ENCODE peak calls at places on chromosomes 7 and 10, in four cellular contexts. A is SK-MEL-5; F is activated effector memory CD4-positive, alpha-beta T cell treated with anti-CD3 and anti-CD28 coated beads, Interleukin-2, amount 50 U/mL, for 16 hours; C is OCI-M1. W is an unnamed sample.

GRCh38 chr7:139745330-139746143 is 32.3 kb downstream of the HIPK2 start:
- DNase-seq in A (no peak), F (no peak), C (no peak), W (no peak)

GRCh38 chr10:15879058-15879457 is 18.8 kb upstream of the MINDY3 start:
- DNase-seq in F (no peak), C (peak; percentile 83), A (peak; percentile 69), W (peak; percentile 54)

GRCh38 chr10:67836491-67836890 is 1.5 kb downstream of the DNAJC12 start:
- DNase-seq in C (peak; percentile 70), F (no peak), A (peak; percentile 16), W (no peak)

GRCh38 chr7:41047789-41048191 is 655.1 kb downstream of the INHBA start:
- DNase-seq in A (peak; percentile 19), F (no peak), C (no peak), W (no peak)

GRCh38 chr10:13587367-13587766 is 602 bp downstream of the PRPF18 start:
- DNase-seq in A (no peak), C (peak; percentile 50), F (peak; percentile 65), W (no peak)

GRCh38 chr7:7751243-7752092 is 33.1 kb upstream of the RPA3 start:
- DNase-seq in C (no peak), A (no peak), F (no peak), W (no peak)

GRCh38 chr10:786666-787512 is 97.4 kb upstream of the DIP2C start:
- DNase-seq in A (no peak), F (peak; percentile 37), C (no peak), W (no peak)

GRCh38 chr10:44167752-44168151 is 217.1 kb downstream of the CXCL12 start:
- DNase-seq in F (no peak), C (no peak), A (peak; percentile 4), W (no peak)

GRCh38 chr10:61963669-61964058 is 62.2 kb downstream of the ARID5B start:
- DNase-seq in A (no peak), F (no peak), C (no peak), W (no peak)

GRCh38 chr10:22491931-22492615 is 146.8 kb downstream of the SPAG6 start:
- DNase-seq in F (no peak), A (no peak), C (no peak), W (no peak)

GRCh38 chr7:81845628-81846259 is 75.9 kb upstream of the HGF start:
- DNase-seq in C (peak; percentile 25), A (no peak), F (no peak), W (peak; percentile 43)

GRCh38 chr10:88343761-88344484 is 239.2 kb downstream of the RNLS start:
- DNase-seq in F (no peak), C (no peak), A (no peak), W (peak; percentile 42)

GRCh38 chr10:75100764-75101291 is 10.6 kb upstream of the SAMD8 start:
- DNase-seq in F (peak; percentile 49), A (no peak), C (no peak), W (no peak)

GRCh38 chr7:41287559-41288335 is 415.1 kb downstream of the INHBA start:
- DNase-seq in F (no peak), A (no peak), C (no peak), W (no peak)

GRCh38 chr7:134058980-134059379 is 68.2 kb upstream of the LRGUK start:
- DNase-seq in F (no peak), A (no peak), C (no peak), W (no peak)

GRCh38 chr10:30028006-30028441 is 31.4 kb downstream of the JCAD start:
- DNase-seq in F (peak; percentile 65), C (no peak), A (no peak), W (peak; percentile 24)

GRCh38 chr7:101717986-101718746 is 89.1 kb upstream of the MYL10 start:
- DNase-seq in F (no peak), C (no peak), A (no peak), W (no peak)

GRCh38 chr10:77631241-77631640 is 6.4 kb downstream of the KCNMA1 start:
- DNase-seq in F (no peak), A (no peak), C (no peak), W (peak; percentile 55)

GRCh38 chr10:95266674-95267095 is 24.1 kb downstream of the PDLIM1 start:
- DNase-seq in C (peak; percentile 98), A (peak; percentile 11), F (no peak), W (no peak)

GRCh38 chr7:155862088-155862487 is 49.8 kb upstream of the SHH start:
- DNase-seq in A (no peak), F (no peak), C (no peak), W (no peak)

GRCh38 chr10:110530131-110530831 is 32.6 kb downstream of the DUSP5 start:
- DNase-seq in F (no peak), A (no peak), C (no peak), W (no peak)

GRCh38 chr7:154858836-154859537 is 143.9 kb downstream of the PAXIP1 start:
- DNase-seq in C (no peak), F (no peak), A (no peak), W (no peak)

GRCh38 chr10:118243907-118244306 is 98.2 kb downstream of the FAM204A start:
- DNase-seq in C (no peak), A (no peak), F (no peak), W (no peak)

GRCh38 chr10:33697016-33697415 is 362.5 kb upstream of the NRP1 start:
- DNase-seq in F (no peak), A (no peak), C (no peak), W (no peak)

GRCh38 chr10:125768217-125768616 is 7.4 kb downstream of the MMP21 start:
- DNase-seq in F (no peak), C (no peak), A (no peak), W (peak; percentile 34)